ENCODE peak calls at places on chromosomes 11 and 22, in ten cellular contexts. O is CD8-positive, alpha-beta T cell; F is endodermal cell; N is astrocyte of the spinal cord; E is PC-3; Z is GM13976; A is fibroblast of lung; Q is upper lobe of left lung; U is spleen; M is neural crest cell. S is an unnamed sample.

GRCh38 chr22:22111267-22111751 is 128.7 kb upstream of the TOP3B start:
- DNase-seq in U (no peak), O (no peak), Q (no peak), M (no peak), Z (peak; percentile 82), N (peak; percentile 78), E (peak; percentile 83), A (peak; percentile 42), F (peak; percentile 51), S (no peak)

GRCh38 chr11:64490562-64491216 is 100.3 kb upstream of the SLC22A12 start:
- DNase-seq in Q (no peak), F (no peak), E (no peak), O (no peak), N (no peak), U (no peak), Z (no peak), A (no peak), M (no peak), S (no peak)

GRCh38 chr11:118896472-118896913 is 12.8 kb downstream of the CXCR5 start:
- DNase-seq in U (peak; percentile 82), Z (no peak), F (peak; percentile 70), A (no peak), O (no peak), E (no peak), N (no peak), Q (peak; percentile 61), M (no peak), S (no peak)

GRCh38 chr22:49967333-49968241 is 7.0 kb downstream of the PIM3 start:
- DNase-seq in F (peak; percentile 62), E (no peak), N (no peak), U (peak; percentile 87), O (no peak), M (peak; percentile 8), A (peak; percentile 75), Q (peak; percentile 83), Z (no peak), S (no peak)

GRCh38 chr11:130858215-130858614 is 58.1 kb downstream of the SNX19 start:
- DNase-seq in N (no peak), Q (no peak), Z (no peak), M (no peak), O (no peak), F (no peak), A (no peak), E (peak; percentile 35), U (no peak), S (no peak)

GRCh38 chr11:99020324-99021225 is at the start of gene CNTN5:
- DNase-seq in E (peak; percentile 41), M (peak; percentile 52), N (peak; percentile 47), Z (peak; percentile 20), Q (peak; percentile 89), O (no peak), A (peak; percentile 42), F (peak; percentile 90), U (no peak), S (peak; percentile 74)

GRCh38 chr11:8720868-8721739 is 38.5 kb downstream of the RPL27A start:
- DNase-seq in A (peak; percentile 28), N (no peak), Q (no peak), E (peak; percentile 92), Z (no peak), O (no peak), M (no peak), U (no peak), F (peak; percentile 62), S (no peak)

GRCh38 chr22:35352214-35353111 is 28.4 kb upstream of the HMOX1 start:
- DNase-seq in N (no peak), U (peak; percentile 94), A (no peak), F (peak; percentile 89), M (peak; percentile 21), Z (peak; percentile 67), Q (peak; percentile 79), E (peak; percentile 19), O (no peak), S (no peak)

GRCh38 chr22:44730034-44730433 is 22.3 kb upstream of the ARHGAP8 start:
- DNase-seq in Z (no peak), Q (no peak), F (no peak), A (no peak), E (no peak), N (no peak), M (peak; percentile 32), U (no peak), O (no peak), S (no peak)

GRCh38 chr22:44730490-44731356 is 21.7 kb upstream of the ARHGAP8 start:
- DNase-seq in U (no peak), E (no peak), N (no peak), O (no peak), Z (no peak), Q (no peak), M (no peak), F (no peak), A (no peak), S (no peak)

GRCh38 chr22:44727709-44728108 is 24.7 kb upstream of the ARHGAP8 start:
- DNase-seq in E (no peak), O (no peak), M (no peak), U (no peak), F (no peak), N (no peak), Z (no peak), A (no peak), Q (no peak), S (no peak)

GRCh38 chr22:44728761-44729261 is 23.6 kb upstream of the ARHGAP8 start:
- DNase-seq in Z (no peak), M (no peak), F (no peak), A (no peak), Q (peak; percentile 74), N (no peak), E (no peak), O (no peak), U (no peak), S (no peak)

GRCh38 chr22:44729391-44730012 is 22.9 kb upstream of the ARHGAP8 start:
- DNase-seq in M (peak; percentile 63), U (peak; percentile 88), O (no peak), E (no peak), A (peak; percentile 70), Z (no peak), Q (peak; percentile 87), F (no peak), N (peak; percentile 50), S (peak; percentile 69)
- TF ChIP-seq CTCF in M (no peak), U (peak; percentile 49), O (no peak), E (no peak), A (peak; percentile 12), Z (no peak), Q (no peak), F (no peak), N (peak; percentile 36), S (peak; percentile 56)

DNA sequence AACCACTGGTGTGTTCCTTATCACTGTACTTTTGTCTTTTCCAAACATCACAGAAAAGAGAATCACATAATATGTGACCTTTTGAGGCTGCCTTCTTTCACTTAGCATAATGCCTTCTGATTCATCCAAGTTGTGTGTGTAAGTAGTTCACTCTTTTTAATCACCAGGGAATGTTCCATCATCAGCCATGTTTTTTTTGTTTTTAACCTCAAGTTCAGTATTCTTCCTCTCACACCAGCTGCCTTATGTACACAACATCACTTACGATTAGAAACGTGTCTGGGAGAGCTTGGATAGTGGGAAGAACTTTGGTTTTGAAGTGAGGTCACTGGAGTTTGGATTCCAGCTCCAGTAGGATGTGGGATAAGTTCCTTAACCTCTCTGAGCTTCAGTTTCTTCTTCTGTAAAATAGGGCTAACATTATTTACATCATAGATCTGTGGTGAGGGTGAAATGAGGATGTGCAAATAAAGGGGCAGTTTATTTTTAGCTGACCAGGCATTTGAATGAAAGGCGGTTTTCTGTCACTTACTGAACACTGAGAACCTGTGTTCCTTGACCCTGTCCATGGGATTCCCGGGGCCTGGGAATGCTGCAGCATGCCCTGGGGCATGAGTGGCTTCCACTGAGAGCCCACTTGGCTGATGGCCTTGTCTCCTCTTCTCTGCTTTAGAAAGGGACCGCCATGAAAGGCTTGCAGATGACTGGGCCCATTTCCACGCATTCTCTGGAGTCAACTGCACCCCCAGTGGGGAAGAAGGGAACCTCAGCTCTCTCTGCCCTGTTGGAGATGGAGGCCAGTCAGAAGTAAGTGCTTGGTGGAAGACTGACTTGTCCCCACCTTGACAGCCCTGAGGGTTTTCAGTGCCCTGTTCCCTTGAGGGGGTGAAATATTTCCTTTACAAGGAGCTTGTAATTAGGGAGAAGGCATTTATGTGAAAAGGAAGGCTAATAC is 92.6 kb downstream of the DEPDC5 start:
- DNase-seq in U (no peak), N (peak; percentile 72), E (no peak), Q (no peak), A (peak; percentile 84), M (peak; percentile 34), Z (peak; percentile 53), O (no peak), F (peak; percentile 70), S (no peak)
- TF ChIP-seq CTCF in U (no peak), N (peak; percentile 38), E (peak; percentile 47), Q (no peak), A (peak; percentile 30), M (peak; percentile 50), Z (peak; percentile 7), O (no peak), F (peak; percentile 63), S (peak; percentile 64)

GRCh38 chr22:43658823-43659222 is 153.3 kb downstream of the EFCAB6 start:
- DNase-seq in M (no peak), U (no peak), N (peak; percentile 1), Q (no peak), A (no peak), E (no peak), F (peak; percentile 77), Z (no peak), O (no peak), S (no peak)

GRCh38 chr22:43654271-43654670 is 157.8 kb downstream of the EFCAB6 start:
- DNase-seq in N (no peak), A (no peak), O (no peak), Q (no peak), F (no peak), Z (no peak), U (no peak), E (no peak), M (no peak), S (peak; percentile 4)

DNA sequence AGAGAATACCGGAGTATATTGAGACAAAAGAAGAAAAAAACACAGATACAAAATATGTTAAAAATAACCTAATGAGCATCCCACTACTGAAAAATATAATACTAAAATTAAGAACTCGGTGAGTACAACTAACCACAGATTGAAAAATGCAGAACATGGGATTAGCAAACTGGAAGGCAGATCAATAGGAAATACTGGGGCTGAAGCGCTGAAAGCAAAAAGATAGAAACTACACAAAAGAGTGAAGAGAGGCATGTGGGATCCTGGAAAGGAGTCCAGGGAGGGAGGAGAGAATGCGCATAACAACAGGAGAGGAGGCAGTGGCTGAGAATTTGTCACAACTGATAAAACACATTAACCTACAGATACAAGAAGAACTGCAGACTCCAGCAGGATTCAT is 159.3 kb downstream of the EFCAB6 start:
- DNase-seq in O (no peak), E (no peak), U (no peak), A (no peak), Z (no peak), M (no peak), F (no peak), N (no peak), Q (no peak), S (no peak)
- TF ChIP-seq CTCF in O (no peak), E (no peak), U (no peak), A (no peak), Z (no peak), M (no peak), F (no peak), N (no peak), Q (no peak), S (no peak)

DNA sequence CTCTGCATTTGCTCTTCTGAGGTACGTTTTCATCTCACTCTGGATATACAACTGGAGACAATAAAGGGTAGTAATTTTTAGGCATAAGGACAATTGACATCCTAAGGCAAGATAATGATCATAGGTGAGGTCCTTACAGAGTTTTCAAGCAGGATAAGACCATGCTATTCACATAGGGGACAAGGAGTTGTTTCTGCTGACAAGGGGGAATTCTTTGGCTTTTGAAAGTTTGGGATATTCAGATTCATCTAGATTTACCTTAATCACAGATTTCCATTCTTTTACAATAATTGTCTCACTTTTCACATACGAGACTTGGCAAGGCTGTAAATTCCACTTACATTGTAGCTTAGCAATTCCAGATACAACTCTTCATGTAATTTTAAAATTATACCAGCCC is 256.2 kb downstream of the AASDHPPT start:
- DNase-seq in U (no peak), O (no peak), Z (no peak), E (no peak), M (no peak), N (no peak), F (no peak), A (no peak), Q (no peak), S (no peak)
- TF ChIP-seq CTCF in U (no peak), O (no peak), Z (no peak), E (no peak), M (no peak), N (no peak), F (no peak), A (no peak), Q (no peak), S (no peak)

S was measured in type B pancreatic cell.